ENCODE peak calls at places on chromosomes 3 and 15, in ten cellular contexts. L, A, U, X, K, B, P, H, E and S are unnamed samples.
A peak's percentile ranks its signal among the peaks of the same experiment; 100 is the strongest.

GRCh38 chr15:72890043-72890442 is 106.5 kb upstream of the ADPGK start:
- DNase-seq in L (no peak), A (no peak), U (no peak), X (no peak), K (no peak), B (peak; percentile 62), P (no peak), H (no peak), E (no peak), S (no peak)

GRCh38 chr3:41304603-41305002 is 105.3 kb downstream of the CTNNB1 start:
- DNase-seq in L (peak; percentile 55), A (no peak), U (no peak), X (peak; percentile 22), K (no peak), B (no peak), P (no peak), H (peak; percentile 21), E (peak; percentile 43), S (peak; percentile 58)

GRCh38 chr3:81761904-81762565 is 590 bp upstream of the GBE1 start:
- DNase-seq in L (no peak), A (no peak), U (no peak), X (peak; percentile 30), K (no peak), B (no peak), P (no peak), H (peak; percentile 30), E (no peak), S (peak; percentile 33)

GRCh38 chr3:47057212-47057671 is 77.8 kb downstream of the NBEAL2 start:
- DNase-seq in L (no peak), A (no peak), U (no peak), X (peak; percentile 48), K (no peak), B (no peak), P (no peak), H (peak; percentile 57), E (peak; percentile 48), S (no peak)

GRCh38 chr15:90869601-90870353 is 1.4 kb downstream of the FURIN start:
- DNase-seq in L (peak; percentile 89), A (peak; percentile 75), U (peak; percentile 92), X (peak; percentile 64), K (peak; percentile 72), B (no peak), P (peak; percentile 77), H (peak; percentile 89), E (peak; percentile 88), S (peak; percentile 94)

GRCh38 chr3:15427981-15428380 is 583 bp downstream of the EAF1 start:
- DNase-seq in L (no peak), A (no peak), U (no peak), X (no peak), K (peak; percentile 73), B (no peak), P (no peak), H (no peak), E (no peak), S (no peak)

GRCh38 chr3:8724108-8724752 is 9.4 kb upstream of the CAV3 start:
- DNase-seq in L (no peak), A (no peak), U (no peak), X (no peak), K (no peak), B (no peak), P (no peak), H (peak; percentile 87), E (no peak), S (no peak)

GRCh38 chr15:84919268-84919667 is 34.8 kb downstream of the SLC28A1 start:
- DNase-seq in L (no peak), A (no peak), U (no peak), X (no peak), K (no peak), B (no peak), P (no peak), H (no peak), E (no peak), S (no peak)

GRCh38 chr3:157276801-157277200 is 116.9 kb upstream of the CCNL1 start:
- DNase-seq in L (no peak), A (no peak), U (no peak), X (no peak), K (no peak), B (no peak), P (no peak), H (no peak), E (no peak), S (no peak)

GRCh38 chr3:137259089-137259488 is 301.3 kb downstream of the IL20RB start:
- DNase-seq in L (no peak), A (no peak), U (no peak), X (peak; percentile 1), K (no peak), B (no peak), P (no peak), H (no peak), E (no peak), S (no peak)

GRCh38 chr3:3065876-3066275 is 44.3 kb downstream of the IL5RA start:
- DNase-seq in L (no peak), A (no peak), U (no peak), X (no peak), K (no peak), B (no peak), P (no peak), H (peak; percentile 44), E (peak; percentile 30), S (peak; percentile 17)

GRCh38 chr15:77421370-77421700 is 647 bp downstream of the HMG20A start:
- DNase-seq in L (no peak), A (no peak), U (no peak), X (no peak), K (no peak), B (no peak), P (peak; percentile 20), H (peak; percentile 18), E (no peak), S (no peak)

GRCh38 chr15:73800662-73801345 is 47.7 kb upstream of the INSYN1 start:
- DNase-seq in L (peak; percentile 75), A (peak; percentile 22), U (peak; percentile 86), X (peak; percentile 92), K (no peak), B (peak; percentile 76), P (no peak), H (peak; percentile 74), E (peak; percentile 83), S (peak; percentile 86)

GRCh38 chr3:119810018-119810435 is 28.1 kb downstream of the NR1I2 start:
- DNase-seq in L (no peak), A (no peak), U (no peak), X (peak; percentile 27), K (no peak), B (peak; percentile 58), P (peak; percentile 48), H (peak; percentile 15), E (peak; percentile 31), S (peak; percentile 31)
- H3K4me3 ChIP-seq in L (peak overlapping the region; percentile 56), A (peak overlapping the region; percentile 29), U (peak overlapping the region; percentile 62), X (peak overlapping the region; percentile 58), K (peak overlapping the region; percentile 34), B (peak overlapping the region; percentile 64), P (peak overlapping the region; percentile 30), H (peak overlapping the region; percentile 40), E (peak overlapping the region; percentile 44), S (peak overlapping the region; percentile 47)

DNA sequence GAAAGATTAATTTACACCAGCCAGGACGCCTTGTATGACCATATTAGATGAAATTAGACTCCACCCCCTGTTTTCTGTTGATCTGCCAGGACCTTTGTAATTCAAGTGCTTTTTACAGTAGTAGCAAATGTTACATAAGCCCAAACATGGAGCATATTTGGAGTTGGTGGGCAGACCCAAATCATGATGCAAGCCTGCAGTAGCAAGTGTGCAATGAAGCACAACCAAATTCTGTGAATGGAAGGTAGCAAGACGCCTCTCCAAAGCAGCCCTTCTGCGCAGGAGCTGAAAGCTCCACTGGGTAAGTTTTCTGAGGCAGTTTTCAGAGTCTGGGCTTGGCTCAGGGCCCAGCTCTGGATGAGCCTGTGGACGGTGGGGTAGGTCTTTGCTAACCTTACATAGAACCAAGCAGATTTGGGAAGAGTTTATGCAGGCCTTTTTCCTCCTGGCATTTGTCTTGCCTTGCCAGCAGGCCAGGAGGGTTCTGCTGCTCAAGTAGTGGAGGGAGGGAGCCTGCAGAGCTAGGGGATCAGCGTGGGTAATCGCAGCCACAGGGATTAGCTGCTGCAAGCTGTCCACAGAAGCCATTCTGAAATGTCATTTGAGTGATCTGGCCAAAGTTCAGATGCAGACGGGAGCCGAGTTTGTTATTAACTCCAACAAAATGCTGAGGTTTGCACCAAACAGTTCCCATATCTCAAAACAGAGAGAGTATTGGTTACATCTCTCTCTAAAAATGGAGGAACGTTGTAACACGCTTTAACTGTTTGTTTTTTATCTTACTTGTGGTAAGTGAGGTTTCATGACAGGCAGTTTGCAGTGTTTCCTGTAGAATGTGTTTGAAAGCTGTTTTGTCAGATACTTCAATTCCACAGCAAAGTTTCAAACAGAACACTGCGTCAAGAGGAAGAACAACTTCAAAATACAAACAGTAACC is 55.4 kb downstream of the PSMD6 start:
- DNase-seq in L (peak; percentile 47), A (peak; percentile 36), U (no peak), X (peak; percentile 52), K (peak; percentile 73), B (no peak), P (peak; percentile 71), H (peak; percentile 39), E (peak; percentile 48), S (peak; percentile 77)
- H3K4me3 ChIP-seq in L (peak overlapping the region; percentile 47), A (peak overlapping the region; percentile 15), U (no peak overlapping the region), X (no peak overlapping the region), K (peak overlapping the region; percentile 35), B (peak overlapping the region; percentile 48), P (peak overlapping the region; percentile 37), H (no peak overlapping the region), E (no peak overlapping the region), S (peak overlapping the region; percentile 28)

GRCh38 chr3:4350789-4351163 is 47.6 kb downstream of the SETMAR start:
- DNase-seq in L (peak; percentile 66), A (peak; percentile 63), U (peak; percentile 68), X (peak; percentile 67), K (peak; percentile 50), B (no peak), P (peak; percentile 66), H (peak; percentile 61), E (peak; percentile 78), S (peak; percentile 91)
- H3K4me3 ChIP-seq in L (peak overlapping the region; percentile 44), A (peak overlapping the region; percentile 23), U (peak overlapping the region; percentile 45), X (no peak overlapping the region), K (no peak overlapping the region), B (peak overlapping the region; percentile 11), P (no peak overlapping the region), H (no peak overlapping the region), E (peak overlapping the region; percentile 34), S (peak overlapping the region; percentile 48)

GRCh38 chr3:152384412-152384811 is 115.7 kb downstream of the MBNL1 start:
- DNase-seq in L (no peak), A (no peak), U (no peak), X (no peak), K (no peak), B (no peak), P (no peak), H (no peak), E (no peak), S (no peak)
- H3K4me3 ChIP-seq in L (no peak overlapping the region), A (no peak overlapping the region), U (peak overlapping the region; percentile 1), X (no peak overlapping the region), K (no peak overlapping the region), B (no peak overlapping the region), P (no peak overlapping the region), H (no peak overlapping the region), E (no peak overlapping the region), S (no peak overlapping the region)

DNA sequence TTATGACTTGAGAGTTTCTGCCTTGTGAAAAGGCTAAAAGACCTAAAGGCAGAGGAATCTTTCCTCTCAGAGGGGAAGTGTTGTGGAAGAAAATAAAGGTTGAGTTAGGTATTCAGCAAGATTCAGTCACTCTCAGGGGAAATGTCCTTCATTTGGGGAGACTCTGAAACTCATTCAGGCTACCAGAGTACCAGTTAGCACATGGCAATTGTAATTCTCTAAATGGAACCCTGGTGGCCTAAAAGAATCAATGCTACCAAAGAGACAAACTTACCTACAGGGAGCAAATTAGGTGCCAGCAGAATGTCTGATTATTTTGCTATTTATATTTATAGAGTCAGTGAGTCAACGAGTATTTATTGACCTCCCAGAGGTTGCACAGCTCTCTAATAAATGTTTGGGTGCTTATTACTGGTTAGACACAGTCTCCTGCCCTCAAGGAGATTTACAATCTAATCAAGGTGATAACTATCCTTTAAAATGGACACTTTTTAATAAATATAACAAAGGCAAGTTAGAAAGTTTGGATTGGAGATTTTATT is 33.9 kb upstream of the CDIN1 start:
- DNase-seq in L (no peak), A (no peak), U (no peak), X (no peak), K (no peak), B (no peak), P (no peak), H (no peak), E (no peak), S (no peak)
- H3K4me3 ChIP-seq in L (no peak overlapping the region), A (no peak overlapping the region), U (no peak overlapping the region), X (no peak overlapping the region), K (no peak overlapping the region), B (no peak overlapping the region), P (no peak overlapping the region), H (no peak overlapping the region), E (no peak overlapping the region), S (no peak overlapping the region)